ENCODE peak calls at places on chromosomes 6 and 20, in ten cellular contexts. F is A549; W is A673; N is upper lobe of left lung; O is CD4-positive, alpha-beta T cell; Z is CD8-positive, alpha-beta memory T cell; K is AG04450; J is pancreas; S is fibroblast of lung; R is substantia nigra. G is an unnamed sample.

GRCh38 chr6:7991992-7992815 is 72.0 kb downstream of the BLOC1S5 start:
- DNase-seq in Z (no peak), N (no peak), J (no peak), S (peak), R (no peak), K (peak), O (no peak), F (peak), W (peak), G (no peak)

GRCh38 chr20:35314460-35315198 is 22.4 kb upstream of the FAM83C start:
- DNase-seq in N (no peak), Z (no peak), O (no peak), J (no peak), S (no peak), K (no peak), W (no peak), R (no peak), F (no peak), G (no peak)

GRCh38 chr6:17469006-17469972 is 75.9 kb downstream of the CAP2 start:
- DNase-seq in O (no peak), S (peak), J (no peak), Z (no peak), N (no peak), F (no peak), W (no peak), K (no peak), R (no peak), G (no peak)

GRCh38 chr6:141451508-141452353 is 681.0 kb upstream of the GJE1 start:
- DNase-seq in J (no peak), O (no peak), Z (no peak), F (peak), W (no peak), S (peak), K (peak), R (no peak), N (no peak), G (no peak)

GRCh38 chr6:20707870-20708269 is 173.6 kb downstream of the CDKAL1 start:
- DNase-seq in J (no peak), W (no peak), F (no peak), Z (no peak), K (no peak), O (no peak), R (no peak), S (no peak), N (no peak), G (no peak)

GRCh38 chr6:62371840-62372239 is 85.8 kb upstream of the KHDRBS2 start:
- DNase-seq in N (no peak), J (no peak), K (no peak), F (no peak), R (no peak), O (no peak), Z (no peak), S (no peak), W (no peak), G (no peak)

GRCh38 chr20:47720636-47721427 is 64.4 kb downstream of the SULF2 start:
- DNase-seq in W (peak), S (peak), N (no peak), F (no peak), R (no peak), Z (no peak), O (no peak), K (no peak), J (no peak), G (no peak)

GRCh38 chr6:32491703-32492102 is 38.4 kb downstream of the HLA-DRB5 start:
- DNase-seq in W (no peak), N (no peak), J (no peak), K (no peak), S (no peak), F (no peak), R (no peak), Z (no peak), O (no peak), G (no peak)

GRCh38 chr6:141261016-141261671 is 871.6 kb upstream of the GJE1 start:
- DNase-seq in F (no peak), R (no peak), J (no peak), N (no peak), Z (no peak), W (no peak), O (no peak), K (no peak), S (no peak), G (no peak)

GRCh38 chr20:5590899-5591298 is 159.3 kb upstream of the SHLD1 start:
- DNase-seq in R (no peak), F (no peak), O (no peak), Z (no peak), J (no peak), W (no peak), K (no peak), N (no peak), S (no peak), G (no peak)

GRCh38 chr6:107689190-107689589 is 134.9 kb downstream of the SCML4 start:
- DNase-seq in F (no peak), K (no peak), W (no peak), O (no peak), Z (no peak), N (no peak), S (no peak), R (no peak), J (no peak), G (no peak)

GRCh38 chr6:109420751-109421150 is 19.7 kb downstream of the PPIL6 start:
- DNase-seq in W (no peak), F (no peak), N (no peak), Z (no peak), S (no peak), O (no peak), R (no peak), J (no peak), K (no peak), G (no peak)

GRCh38 chr6:18226451-18226850 is 37.9 kb downstream of the DEK start:
- DNase-seq in K (peak), W (no peak), O (no peak), R (no peak), J (no peak), N (no peak), F (no peak), S (no peak), Z (no peak), G (no peak)

GRCh38 chr6:16769131-16769985 is 8.1 kb upstream of the ATXN1 start:
- DNase-seq in S (peak), J (no peak), F (peak), W (peak), O (peak), Z (peak), R (no peak), K (no peak), N (peak), G (no peak)

GRCh38 chr20:57708694-57709673 is 831 bp downstream of the PMEPA1 start:
- DNase-seq in O (peak), S (no peak), J (no peak), F (no peak), N (no peak), W (peak), Z (peak), R (peak), K (no peak), G (no peak)

GRCh38 chr20:50215101-50215500 is 24.5 kb downstream of the CEBPB start:
- DNase-seq in Z (no peak), O (no peak), F (no peak), R (no peak), S (peak), N (no peak), K (no peak), W (no peak), J (no peak), G (no peak)

GRCh38 chr20:49505518-49505917 is 23.1 kb upstream of the KCNB1 start:
- DNase-seq in R (peak), O (no peak), W (peak), K (no peak), N (no peak), S (peak), F (no peak), J (no peak), Z (no peak), G (peak)

GRCh38 chr20:41738584-41739193 is 120.5 kb upstream of the CHD6 start:
- DNase-seq in J (peak), N (peak), S (peak), O (peak), F (peak), R (peak), Z (no peak), W (peak), K (no peak), G (peak)

GRCh38 chr6:24431045-24431451 is 28.3 kb downstream of the MRS2 start:
- DNase-seq in K (peak), O (no peak), S (peak), R (no peak), J (no peak), F (peak), N (no peak), Z (no peak), W (peak), G (no peak)

GRCh38 chr20:39473533-39473932 is 511.4 kb downstream of the DHX35 start:
- DNase-seq in S (no peak), N (no peak), O (no peak), W (no peak), F (no peak), J (no peak), R (no peak), K (no peak), Z (no peak), G (no peak)

GRCh38 chr6:169978615-169979161 is 227.3 kb downstream of the ERMARD start:
- DNase-seq in K (no peak), O (no peak), S (peak), W (no peak), N (peak), F (no peak), Z (no peak), J (no peak), R (no peak), G (no peak)

GRCh38 chr6:4660377-4661321 is 115.6 kb upstream of the CDYL start:
- DNase-seq in N (no peak), F (no peak), S (no peak), K (no peak), W (no peak), O (no peak), R (no peak), Z (no peak), J (no peak), G (no peak)

DNA sequence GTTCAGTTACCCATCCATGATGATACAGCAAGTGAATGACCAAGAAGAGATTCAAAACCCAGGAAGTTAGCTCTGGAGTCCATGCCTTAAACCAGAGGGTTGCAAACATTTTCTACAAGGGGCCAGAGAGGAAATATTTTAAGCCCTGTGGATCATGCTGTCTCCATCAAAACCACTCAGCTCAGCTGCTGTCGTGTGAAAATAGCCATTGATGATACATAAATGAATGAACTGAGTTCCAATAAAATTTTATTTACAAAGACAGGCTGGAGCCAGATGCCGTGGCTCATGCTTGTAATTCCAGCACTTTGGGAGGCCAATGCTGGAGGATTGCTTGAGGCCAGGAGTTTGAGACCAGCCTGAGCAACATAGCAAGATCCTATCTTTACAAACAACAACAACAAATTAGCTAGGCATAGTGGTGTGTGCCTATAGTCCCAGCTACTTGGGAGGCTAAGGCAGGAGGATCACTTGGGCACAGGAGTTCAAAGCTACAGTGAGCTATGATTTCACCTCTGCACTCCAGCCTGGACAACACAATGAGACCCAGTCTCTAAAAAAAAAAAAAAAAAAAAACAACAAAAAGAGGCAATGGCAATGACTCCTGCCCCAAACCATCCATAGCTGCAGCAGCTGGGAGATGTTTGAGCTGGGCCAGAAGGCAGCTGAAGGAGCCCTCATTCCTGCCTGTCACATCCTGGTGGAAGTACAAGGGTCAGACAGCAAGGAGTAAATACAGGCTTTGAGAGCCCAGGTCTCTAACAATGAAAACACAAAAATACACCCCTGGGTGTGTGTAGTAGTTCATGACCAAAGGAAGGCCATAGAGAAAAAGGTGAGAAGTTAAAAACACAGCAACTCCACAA is 44.0 kb upstream of the RIN2 start:
- DNase-seq in K (no peak), O (no peak), Z (no peak), S (peak), F (no peak), N (no peak), W (no peak), J (no peak), R (no peak), G (no peak)
- H3K27ac ChIP-seq in K (no peak), O (no peak), Z (no peak), S (no peak), F (no peak), N (no peak), W (no peak), J (no peak), R (no peak), G (no peak)

GRCh38 chr6:6569043-6569442 is 19.5 kb upstream of the LY86 start:
- DNase-seq in W (no peak), J (no peak), S (no peak), K (no peak), F (no peak), O (no peak), N (no peak), Z (no peak), R (no peak), G (no peak)
- H3K27ac ChIP-seq in W (no peak), J (no peak), S (no peak), K (no peak), F (no peak), O (no peak), N (no peak), Z (no peak), R (no peak), G (no peak)

GRCh38 chr20:2599265-2600060 is 53.0 kb upstream of the NOP56 start:
- DNase-seq in N (no peak), O (no peak), F (no peak), W (peak), S (no peak), J (no peak), K (no peak), R (no peak), Z (no peak), G (no peak)
- H3K27ac ChIP-seq in N (no peak), O (no peak), F (no peak), W (no peak), S (no peak), J (no peak), K (no peak), R (no peak), Z (no peak), G (no peak)

DNA sequence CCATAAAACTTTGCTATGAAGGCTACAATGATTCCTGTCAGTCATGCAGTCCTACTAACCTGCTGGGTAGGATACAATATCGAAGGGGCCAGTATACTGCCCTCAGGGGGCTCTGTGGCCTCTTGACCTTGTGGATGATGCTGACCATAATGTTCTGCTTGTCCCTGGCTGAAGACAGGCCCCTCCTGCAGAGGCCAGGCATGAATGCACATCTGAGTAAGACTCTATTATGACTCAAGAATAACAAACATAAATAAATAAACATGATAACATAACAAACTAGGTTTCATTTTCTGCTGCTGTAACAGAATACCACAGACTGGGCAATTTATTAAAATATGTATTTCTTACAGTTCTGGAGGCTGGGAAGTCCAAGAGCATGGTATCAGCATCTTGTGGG is 44.0 kb upstream of the POU5F1 start:
- DNase-seq in W (no peak), J (no peak), F (no peak), O (no peak), R (no peak), S (no peak), K (no peak), N (no peak), Z (no peak), G (no peak)
- H3K27ac ChIP-seq in W (no peak), J (no peak), F (no peak), O (no peak), R (no peak), S (no peak), K (no peak), N (peak), Z (no peak), G (no peak)

DNA sequence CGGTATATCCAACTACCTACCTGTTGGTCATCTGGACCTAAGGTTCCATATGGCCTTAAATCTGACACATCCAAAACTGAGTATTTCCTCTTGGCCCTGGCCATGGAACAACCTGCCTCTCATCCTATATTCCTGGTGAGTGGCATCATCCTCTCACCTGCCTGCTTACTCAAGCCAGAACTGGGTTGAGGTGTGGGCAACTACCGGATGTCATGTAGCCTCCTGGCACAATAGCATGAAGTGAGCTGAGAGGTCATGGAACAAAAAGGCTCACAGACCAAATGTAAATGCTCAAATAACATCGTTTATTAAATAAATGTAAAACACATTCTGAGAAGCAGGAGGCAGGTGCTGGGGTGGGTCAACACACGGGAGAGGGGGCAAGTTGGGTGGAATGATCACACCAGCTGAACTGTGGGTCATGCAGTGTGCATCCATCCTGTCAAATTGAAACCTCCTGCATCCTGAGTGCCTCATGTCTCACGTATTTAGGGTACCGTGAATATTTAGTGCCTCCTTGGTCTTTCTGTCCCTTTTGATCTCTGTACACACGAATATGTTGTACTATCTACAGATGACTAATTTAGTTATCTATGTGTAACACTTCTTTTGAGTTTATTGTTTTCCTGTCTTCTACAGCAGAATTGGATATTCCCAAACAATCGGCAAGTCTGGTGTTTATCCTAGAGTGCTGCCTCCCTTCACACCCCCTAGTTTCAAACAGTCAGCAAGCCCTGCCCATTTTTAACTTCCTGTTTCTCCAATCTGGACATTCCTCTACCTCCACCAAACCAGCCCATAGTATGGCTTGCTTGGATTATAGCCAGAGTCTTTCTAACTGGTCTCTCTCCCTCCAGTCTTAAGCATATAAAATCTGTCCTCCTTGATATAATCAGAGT is 7.9 kb upstream of the POU5F1 start:
- DNase-seq in O (no peak), Z (no peak), K (no peak), W (no peak), F (no peak), S (no peak), R (no peak), N (no peak), J (no peak), G (no peak)
- H3K27ac ChIP-seq in O (no peak), Z (no peak), K (no peak), W (no peak), F (no peak), S (no peak), R (no peak), N (no peak), J (no peak), G (no peak)

GRCh38 chr6:135853227-135853626 is 1.7 kb downstream of the PDE7B start:
- DNase-seq in W (no peak), F (no peak), J (no peak), O (no peak), R (no peak), N (no peak), S (peak), K (no peak), Z (no peak), G (no peak)

GRCh38 chr6:135853986-135854385 is 2.5 kb downstream of the PDE7B start:
- DNase-seq in K (no peak), N (no peak), J (no peak), Z (no peak), R (no peak), O (no peak), W (no peak), F (no peak), S (no peak), G (no peak)

GRCh38 chr6:135850882-135851281 is 619 bp upstream of the PDE7B start:
- DNase-seq in W (no peak), J (no peak), K (no peak), S (no peak), N (no peak), R (no peak), F (peak), O (no peak), Z (no peak), G (no peak)

GRCh38 chr6:135851442-135852271 is at the start of gene PDE7B:
- DNase-seq in K (peak), Z (no peak), S (peak), O (peak), F (peak), R (peak), J (peak), N (peak), W (peak), G (no peak)

GRCh38 chr6:135852775-135853174 is 1.3 kb downstream of the PDE7B start:
- DNase-seq in K (no peak), Z (no peak), W (no peak), O (no peak), J (no peak), S (peak), F (no peak), N (no peak), R (no peak), G (no peak)
- H3K27ac ChIP-seq in K (no peak), Z (no peak), W (no peak), O (no peak), J (no peak), S (no peak), F (peak), N (no peak), R (no peak), G (peak)

GRCh38 chr6:46053034-46053933 is 37.6 kb upstream of the CLIC5 start:
- DNase-seq in O (no peak), F (no peak), S (no peak), W (no peak), N (peak), J (no peak), R (peak), Z (no peak), K (no peak), G (no peak)
- H3K27ac ChIP-seq in O (no peak), F (no peak), S (no peak), W (no peak), N (peak), J (no peak), R (no peak), Z (no peak), K (no peak), G (no peak)

GRCh38 chr6:128478230-128479047 is 42.0 kb downstream of the PTPRK start:
- DNase-seq in O (no peak), Z (no peak), K (no peak), N (no peak), J (no peak), S (no peak), F (no peak), W (no peak), R (no peak), G (no peak)
- H3K27ac ChIP-seq in O (no peak), Z (no peak), K (no peak), N (peak), J (no peak), S (no peak), F (no peak), W (no peak), R (peak), G (peak)

GRCh38 chr20:3334156-3334943 is 73.1 kb downstream of the DNAAF9 start:
- DNase-seq in S (no peak), R (no peak), J (no peak), O (no peak), Z (no peak), F (no peak), W (no peak), N (no peak), K (no peak), G (no peak)

GRCh38 chr20:3339076-3339475 is 68.4 kb downstream of the DNAAF9 start:
- DNase-seq in N (no peak), S (peak), W (no peak), O (no peak), Z (no peak), J (no peak), F (no peak), R (no peak), K (no peak), G (no peak)

GRCh38 chr20:3340443-3340842 is 67.0 kb downstream of the DNAAF9 start:
- DNase-seq in J (peak), N (peak), O (no peak), K (no peak), W (no peak), S (peak), R (peak), Z (no peak), F (no peak), G (no peak)

GRCh38 chr20:3339571-3339970 is 67.9 kb downstream of the DNAAF9 start:
- DNase-seq in O (no peak), N (no peak), J (no peak), Z (no peak), F (no peak), K (no peak), R (no peak), S (no peak), W (no peak), G (no peak)
- H3K27ac ChIP-seq in O (no peak), N (no peak), J (no peak), Z (no peak), F (no peak), K (no peak), R (no peak), S (no peak), W (no peak), G (no peak)

GRCh38 chr6:136289579-136290405 is at the start of gene BCLAF1:
- DNase-seq in R (peak), Z (peak), S (peak), F (peak), J (peak), W (peak), N (peak), O (peak), K (peak), G (peak)
- H3K27ac ChIP-seq in R (peak), Z (peak), S (peak), F (peak), J (peak), W (peak), N (peak), O (peak), K (peak), G (peak)

G was measured in caudate nucleus.